ENCODE peak calls at places on chromosomes 11 and 22, in five cellular contexts. T, U, E, L and C are unnamed samples.

GRCh38 chr11:3642071-3642951 is 519 bp upstream of the ART5 start:
- DNase-seq in T (peak; percentile 85), U (peak; percentile 58), E (peak; percentile 74), L (peak; percentile 85), C (peak; percentile 66)

GRCh38 chr11:60691636-60692035 is 7.8 kb upstream of the MS4A8 start:
- DNase-seq in T (no peak), U (no peak), E (no peak), L (no peak), C (no peak)

GRCh38 chr11:35781342-35782171 is 119.0 kb downstream of the TRIM44 start:
- DNase-seq in T (peak; percentile 41), U (peak; percentile 89), E (no peak), L (no peak), C (peak; percentile 87)

GRCh38 chr11:131598305-131598704 is 227.9 kb downstream of the NTM start:
- DNase-seq in T (no peak), U (no peak), E (no peak), L (no peak), C (no peak)

GRCh38 chr11:2277933-2278523 is 7.6 kb upstream of the ASCL2 start:
- DNase-seq in T (no peak), U (no peak), E (no peak), L (no peak), C (no peak)

GRCh38 chr22:39453765-39454378 is 2.9 kb upstream of the MGAT3 start:
- DNase-seq in T (no peak), U (peak; percentile 17), E (no peak), L (no peak), C (no peak)

GRCh38 chr11:112439614-112440013 is 179.0 kb upstream of the PLET1 start:
- DNase-seq in T (no peak), U (no peak), E (no peak), L (no peak), C (no peak)

GRCh38 chr11:65912840-65913239 is 6.0 kb downstream of the C11orf68 start:
- DNase-seq in T (peak; percentile 50), U (peak; percentile 91), E (no peak), L (no peak), C (peak; percentile 87)

GRCh38 chr11:8071616-8072581 is 9.1 kb upstream of the TUB start:
- DNase-seq in T (no peak), U (no peak), E (no peak), L (no peak), C (no peak)

GRCh38 chr11:117271208-117271607 is 19.9 kb upstream of the BACE1-AS start:
- DNase-seq in T (no peak), U (no peak), E (no peak), L (no peak), C (no peak)

GRCh38 chr22:45602824-45603301 is 68.8 kb upstream of the ATXN10 start:
- DNase-seq in T (peak; percentile 51), U (no peak), E (no peak), L (no peak), C (peak; percentile 53)

GRCh38 chr11:12950681-12951080 is 58.4 kb upstream of the RASSF10 start:
- DNase-seq in T (peak; percentile 43), U (peak; percentile 43), E (no peak), L (no peak), C (peak; percentile 49)

GRCh38 chr11:12949456-12949855 is 59.7 kb upstream of the RASSF10 start:
- DNase-seq in T (no peak), U (no peak), E (no peak), L (no peak), C (no peak)

DNA sequence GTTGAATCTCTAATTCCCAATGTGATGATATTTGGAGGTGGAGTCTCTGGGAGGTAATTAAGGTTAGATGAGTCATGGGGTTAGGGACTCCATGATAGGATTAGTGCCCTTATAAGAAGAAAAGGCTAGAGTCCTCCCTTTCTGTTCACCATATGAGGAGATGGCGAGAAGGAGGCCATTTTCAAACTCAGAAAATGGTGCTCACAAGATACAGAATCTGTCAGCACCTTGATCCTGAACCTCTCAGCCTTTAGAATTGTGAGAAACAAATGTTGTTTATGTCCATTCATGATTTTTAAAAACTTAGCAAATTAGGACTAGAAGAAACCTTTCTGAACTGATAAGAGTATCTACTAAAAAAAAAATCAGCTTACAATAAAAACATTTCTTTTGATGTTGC is 57.7 kb upstream of the RASSF10 start:
- DNase-seq in T (no peak), U (no peak), E (no peak), L (no peak), C (no peak)
- H3K4me3 ChIP-seq in T (no peak overlapping the region), U (no peak overlapping the region), E (no peak overlapping the region), L (no peak overlapping the region), C (no peak overlapping the region)

GRCh38 chr11:12952094-12952493 is 57.0 kb upstream of the RASSF10 start:
- DNase-seq in T (no peak), U (no peak), E (no peak), L (no peak), C (no peak)
- TF ChIP-seq CTCF in T (no peak), U (no peak), E (no peak), L (no peak), C (no peak)

GRCh38 chr11:31813961-31814868 is 3.1 kb upstream of the PAX6 start:
- DNase-seq in T (no peak), U (no peak), E (no peak), L (no peak), C (no peak)

GRCh38 chr11:31809857-31810778 is 1.0 kb downstream of the PAX6 start:
- DNase-seq in T (peak; percentile 52), U (peak; percentile 28), E (no peak), L (no peak), C (peak; percentile 40)

GRCh38 chr11:31810779-31811647 is at the start of gene PAX6:
- DNase-seq in T (peak; percentile 52), U (peak; percentile 19), E (no peak), L (no peak), C (peak; percentile 45)

GRCh38 chr11:31813242-31813960 is 2.3 kb upstream of the PAX6 start:
- DNase-seq in T (no peak), U (no peak), E (no peak), L (no peak), C (no peak)

GRCh38 chr11:31812392-31813241 is 1.5 kb upstream of the PAX6 start:
- DNase-seq in T (no peak), U (no peak), E (no peak), L (no peak), C (no peak)
- H3K4me3 ChIP-seq in T (peak overlapping the region; percentile 22), U (peak overlapping the region; percentile 7), E (peak overlapping the region; percentile 37), L (peak overlapping the region; percentile 44), C (peak overlapping the region; percentile 45)

DNA sequence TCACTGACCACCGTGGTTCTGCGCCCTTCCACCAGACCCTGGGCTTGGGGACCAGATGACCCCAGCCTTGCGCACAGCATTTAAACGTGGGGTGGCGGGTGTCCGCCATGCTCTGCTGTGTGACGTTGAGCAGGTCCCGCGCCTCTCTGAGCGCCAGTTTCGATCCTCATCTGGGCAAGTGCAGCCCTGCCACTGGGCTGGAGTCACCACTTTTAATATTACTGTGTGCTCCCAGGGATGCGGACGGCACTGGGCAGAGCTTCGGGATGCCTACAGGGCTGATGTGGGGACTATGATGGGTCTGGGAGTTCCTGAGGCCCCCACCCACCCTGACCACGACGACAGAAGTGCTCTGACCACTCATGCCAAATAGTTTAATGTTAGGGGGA is 1.2 kb upstream of the NUDT8 start:
- DNase-seq in T (no peak), U (no peak), E (no peak), L (no peak), C (no peak)
- TF ChIP-seq CTCF in T (no peak), U (no peak), E (no peak), L (no peak), C (no peak)

GRCh38 chr11:119338318-119338890 is 2.3 kb downstream of the C1QTNF5 start:
- DNase-seq in T (peak; percentile 76), U (no peak), E (peak; percentile 82), L (peak; percentile 75), C (peak; percentile 79)

GRCh38 chr11:119338946-119339580 is 1.6 kb downstream of the C1QTNF5 start:
- DNase-seq in T (no peak), U (no peak), E (no peak), L (no peak), C (no peak)

GRCh38 chr11:119335655-119336543 is 1.6 kb downstream of the RNF26 start:
- DNase-seq in T (no peak), U (no peak), E (no peak), L (no peak), C (no peak)

GRCh38 chr11:119336744-119337469 is 2.6 kb downstream of the RNF26 start:
- DNase-seq in T (no peak), U (no peak), E (no peak), L (no peak), C (no peak)

DNA sequence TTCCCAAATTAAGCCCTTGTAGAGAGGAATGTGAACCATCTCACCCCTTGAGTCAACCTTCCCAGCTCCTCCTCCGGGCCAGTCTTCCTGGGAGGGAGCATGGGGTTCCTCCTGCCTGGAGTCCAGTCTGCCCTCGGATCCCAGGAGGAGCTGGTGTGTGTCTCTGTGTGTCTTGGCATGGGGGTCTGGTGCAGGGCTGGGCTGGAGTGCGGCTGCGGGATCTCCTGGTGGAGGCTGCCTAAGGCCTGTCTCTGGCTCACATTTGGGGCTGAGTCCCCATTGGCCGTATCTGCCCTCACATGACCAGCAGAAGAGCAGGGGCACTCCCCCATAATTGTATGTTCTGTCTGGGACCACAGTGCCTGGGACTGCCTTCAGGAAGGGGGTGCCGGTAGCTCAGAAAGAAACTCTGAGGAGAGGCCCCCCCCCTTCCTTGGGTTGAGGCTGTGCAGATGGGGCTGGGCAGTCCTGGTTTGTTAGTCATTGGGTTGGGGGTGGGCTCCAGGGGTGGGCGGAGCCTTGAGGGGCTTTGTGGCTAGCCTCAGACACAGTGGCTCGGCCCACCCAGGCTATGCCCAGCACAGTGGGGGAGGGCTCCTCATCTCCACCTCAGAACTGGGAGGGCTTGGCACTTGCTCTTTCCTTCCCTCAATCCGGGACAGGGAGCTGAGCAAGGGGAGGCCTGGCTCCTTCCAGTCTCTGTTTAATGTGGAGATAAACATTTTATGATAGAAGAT is 2.9 kb downstream of the C1QTNF5 start:
- DNase-seq in T (no peak), U (peak; percentile 90), E (no peak), L (no peak), C (no peak)
- H3K4me3 ChIP-seq in T (no peak overlapping the region), U (peak overlapping the region; percentile 11), E (no peak overlapping the region), L (no peak overlapping the region), C (peak overlapping the region; percentile 33)

DNA sequence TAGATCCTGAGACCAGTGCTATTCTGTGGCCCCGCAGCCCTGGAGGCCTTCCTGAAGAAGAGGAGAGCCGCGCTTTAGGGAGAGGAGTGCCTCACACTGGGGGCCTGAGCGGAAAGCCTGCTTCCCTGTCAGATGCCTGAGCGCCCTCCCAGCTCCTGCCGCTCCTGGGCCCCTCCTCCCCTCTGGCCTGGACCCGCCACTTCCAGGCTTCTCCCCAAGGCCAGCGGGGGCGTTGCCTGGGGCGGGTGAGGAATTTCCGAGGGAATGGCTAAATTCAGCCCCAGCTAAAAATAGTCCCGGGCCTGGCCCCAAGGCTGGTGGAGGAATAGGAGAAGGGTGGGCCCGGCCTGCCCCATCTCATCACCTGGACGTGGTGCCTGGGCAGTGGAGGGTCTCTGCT is 15.4 kb downstream of the ARHGEF17 start:
- DNase-seq in T (peak; percentile 47), U (peak; percentile 77), E (peak; percentile 59), L (peak; percentile 47), C (peak; percentile 73)
- TF ChIP-seq CTCF in T (no peak), U (no peak), E (no peak), L (no peak), C (no peak)